ENCODE peak calls at places on chromosomes 13 and 19, in nine cellular contexts. One of them, this sample, is unnamed.
A peak's percentile ranks its signal among the peaks of the same experiment; 100 is the strongest.

GRCh38 chr19:2221918-2222317 is 14.2 kb downstream of the PLEKHJ1 start:
- DNase-seq in T47D: no peak
- DNase-seq in sigmoid colon: no peak
- DNase-seq in HuH-7: no peak
- DNase-seq in cerebellar nuclear complex: no peak
- DNase-seq in astrocyte of the hippocampus: no peak
- DNase-seq in NCI-H1105 treated with DMSO at 0.1 percent for 48 hours: no peak
- DNase-seq in pons: no peak
- DNase-seq in putamen: no peak
- DNase-seq in this sample: no peak

GRCh38 chr13:75180805-75181455 is 301.0 kb downstream of the TBC1D4 start:
- DNase-seq in astrocyte of the hippocampus: no peak
- DNase-seq in cerebellar nuclear complex: no peak
- DNase-seq in pons: no peak
- DNase-seq in sigmoid colon: no peak
- DNase-seq in HuH-7: no peak
- DNase-seq in putamen: no peak
- DNase-seq in NCI-H1105 treated with DMSO at 0.1 percent for 48 hours: no peak
- DNase-seq in T47D: no peak
- DNase-seq in this sample: no peak

GRCh38 chr13:113584870-113585671 is 518 bp downstream of the TFDP1 start:
- DNase-seq in pons: no peak
- DNase-seq in astrocyte of the hippocampus: peak; percentile 20
- DNase-seq in sigmoid colon: peak; percentile 48
- DNase-seq in NCI-H1105 treated with DMSO at 0.1 percent for 48 hours: no peak
- DNase-seq in HuH-7: peak; percentile 48
- DNase-seq in putamen: no peak
- DNase-seq in T47D: no peak
- DNase-seq in cerebellar nuclear complex: no peak
- DNase-seq in this sample: no peak

GRCh38 chr13:29480893-29481525 is 114.5 kb downstream of the SLC7A1 start:
- DNase-seq in T47D: no peak
- DNase-seq in sigmoid colon: no peak
- DNase-seq in cerebellar nuclear complex: peak; percentile 83
- DNase-seq in HuH-7: no peak
- DNase-seq in NCI-H1105 treated with DMSO at 0.1 percent for 48 hours: no peak
- DNase-seq in astrocyte of the hippocampus: no peak
- DNase-seq in putamen: no peak
- DNase-seq in pons: peak; percentile 10
- DNase-seq in this sample: no peak

GRCh38 chr13:114096031-114096485 is 36.4 kb downstream of the RASA3 start:
- DNase-seq in cerebellar nuclear complex: no peak
- DNase-seq in pons: no peak
- DNase-seq in sigmoid colon: peak; percentile 61
- DNase-seq in astrocyte of the hippocampus: no peak
- DNase-seq in HuH-7: no peak
- DNase-seq in T47D: no peak
- DNase-seq in NCI-H1105 treated with DMSO at 0.1 percent for 48 hours: no peak
- DNase-seq in putamen: no peak
- DNase-seq in this sample: no peak

GRCh38 chr13:101317986-101318523 is 98.3 kb downstream of the NALCN start:
- DNase-seq in cerebellar nuclear complex: no peak
- DNase-seq in sigmoid colon: no peak
- DNase-seq in HuH-7: no peak
- DNase-seq in astrocyte of the hippocampus: no peak
- DNase-seq in pons: no peak
- DNase-seq in putamen: no peak
- DNase-seq in NCI-H1105 treated with DMSO at 0.1 percent for 48 hours: no peak
- DNase-seq in T47D: no peak
- DNase-seq in this sample: no peak

GRCh38 chr13:94387047-94387446 is 92.4 kb downstream of the DCT start:
- DNase-seq in putamen: no peak
- DNase-seq in NCI-H1105 treated with DMSO at 0.1 percent for 48 hours: no peak
- DNase-seq in sigmoid colon: no peak
- DNase-seq in astrocyte of the hippocampus: no peak
- DNase-seq in pons: no peak
- DNase-seq in T47D: no peak
- DNase-seq in cerebellar nuclear complex: no peak
- DNase-seq in HuH-7: no peak
- DNase-seq in this sample: no peak

GRCh38 chr13:76890036-76890435 is 3.8 kb upstream of the KCTD12 start:
- DNase-seq in HuH-7: no peak
- DNase-seq in NCI-H1105 treated with DMSO at 0.1 percent for 48 hours: no peak
- DNase-seq in sigmoid colon: no peak
- DNase-seq in astrocyte of the hippocampus: no peak
- DNase-seq in putamen: no peak
- DNase-seq in cerebellar nuclear complex: no peak
- DNase-seq in T47D: no peak
- DNase-seq in pons: no peak
- DNase-seq in this sample: no peak

GRCh38 chr19:39878398-39878797 is 32.2 kb upstream of the FBL start:
- DNase-seq in sigmoid colon: no peak
- DNase-seq in NCI-H1105 treated with DMSO at 0.1 percent for 48 hours: no peak
- DNase-seq in HuH-7: peak; percentile 49
- DNase-seq in cerebellar nuclear complex: no peak
- DNase-seq in T47D: no peak
- DNase-seq in putamen: no peak
- DNase-seq in pons: no peak
- DNase-seq in astrocyte of the hippocampus: no peak
- DNase-seq in this sample: no peak

GRCh38 chr19:33767898-33768413 is 28.7 kb upstream of the KCTD15 start:
- DNase-seq in NCI-H1105 treated with DMSO at 0.1 percent for 48 hours: no peak
- DNase-seq in T47D: peak; percentile 18
- DNase-seq in astrocyte of the hippocampus: peak; percentile 66
- DNase-seq in HuH-7: peak; percentile 82
- DNase-seq in cerebellar nuclear complex: no peak
- DNase-seq in putamen: no peak
- DNase-seq in sigmoid colon: no peak
- DNase-seq in pons: no peak
- DNase-seq in this sample: peak; percentile 80

GRCh38 chr13:21133077-21133476 is 43.3 kb downstream of the SKA3 start:
- DNase-seq in astrocyte of the hippocampus: no peak
- DNase-seq in HuH-7: no peak
- DNase-seq in T47D: no peak
- DNase-seq in putamen: no peak
- DNase-seq in NCI-H1105 treated with DMSO at 0.1 percent for 48 hours: no peak
- DNase-seq in pons: no peak
- DNase-seq in sigmoid colon: no peak
- DNase-seq in cerebellar nuclear complex: no peak
- DNase-seq in this sample: no peak

GRCh38 chr13:22427783-22428182 is 753.0 kb upstream of the SGCG start:
- DNase-seq in HuH-7: no peak
- DNase-seq in NCI-H1105 treated with DMSO at 0.1 percent for 48 hours: no peak
- DNase-seq in putamen: no peak
- DNase-seq in cerebellar nuclear complex: no peak
- DNase-seq in sigmoid colon: no peak
- DNase-seq in T47D: no peak
- DNase-seq in pons: no peak
- DNase-seq in astrocyte of the hippocampus: no peak
- DNase-seq in this sample: no peak

This sample was measured in HAP-1.